ENCODE peak calls at places on chromosomes 5 and 9, in ten cellular contexts. K is astrocyte of the spinal cord, Q is esophagus squamous epithelium, U is pancreas, L is AG10803, I is breast epithelium, H is fibroblast of pulmonary artery, F is neural progenitor cell, S is astrocyte, B is PC-9. C is an unnamed sample.

GRCh38 chr5:137621306-137621705 is 114.6 kb downstream of the KLHL3 start:
- DNase-seq in B (no peak), S (no peak), I (peak; percentile 6), Q (no peak), F (no peak), L (no peak), K (no peak), U (no peak), H (no peak), C (no peak)

GRCh38 chr5:34717426-34718327 is 61.5 kb downstream of the RAI14 start:
- DNase-seq in I (no peak), B (peak; percentile 100), L (peak; percentile 99), H (peak; percentile 95), Q (no peak), S (peak; percentile 100), U (no peak), F (peak; percentile 49), K (peak; percentile 98), C (peak; percentile 53)

GRCh38 chr9:86318187-86318586 is 35.8 kb upstream of the ISCA1 start:
- DNase-seq in L (no peak), U (no peak), B (no peak), I (no peak), S (no peak), K (no peak), H (no peak), Q (no peak), F (no peak), C (no peak)

GRCh38 chr9:130908129-130908877 is 11.7 kb upstream of the QRFP start:
- DNase-seq in K (no peak), F (no peak), B (no peak), L (no peak), S (no peak), I (no peak), U (no peak), Q (no peak), H (no peak), C (peak; percentile 41)

GRCh38 chr5:93221-93980 is 1.4 kb downstream of the PLEKHG4B start:
- DNase-seq in B (no peak), F (no peak), L (no peak), I (no peak), U (no peak), K (no peak), S (no peak), Q (no peak), H (no peak), C (no peak)

GRCh38 chr9:16363916-16364315 is 506.6 kb downstream of the BNC2 start:
- DNase-seq in L (no peak), I (no peak), U (no peak), K (no peak), B (no peak), Q (no peak), H (no peak), S (no peak), F (no peak), C (no peak)

GRCh38 chr5:57094753-57095683 is 78.8 kb upstream of the GPBP1 start:
- DNase-seq in F (peak; percentile 45), K (no peak), B (peak; percentile 58), Q (no peak), L (no peak), I (no peak), U (no peak), H (peak; percentile 4), S (no peak), C (peak; percentile 63)

GRCh38 chr9:1320041-1320440 is 269.9 kb downstream of the DMRT2 start:
- DNase-seq in H (no peak), U (no peak), K (no peak), I (no peak), L (no peak), B (no peak), F (no peak), Q (no peak), S (no peak), C (no peak)

GRCh38 chr9:109861499-109861898 is 81.5 kb downstream of the PALM2AKAP2 start:
- DNase-seq in S (no peak), K (no peak), H (peak; percentile 25), L (peak; percentile 93), U (no peak), Q (no peak), F (no peak), B (no peak), I (no peak), C (no peak)

GRCh38 chr5:66882592-66883227 is 286.5 kb downstream of the MAST4 start:
- DNase-seq in H (peak; percentile 80), S (peak; percentile 80), B (peak; percentile 84), K (peak; percentile 61), Q (no peak), F (no peak), U (no peak), L (no peak), I (no peak), C (peak; percentile 94)

GRCh38 chr5:74865799-74866652 is at the start of gene FAM169A:
- DNase-seq in K (peak; percentile 19), H (peak; percentile 8), S (peak; percentile 29), I (no peak), U (peak; percentile 31), Q (no peak), L (peak; percentile 11), B (peak; percentile 41), F (peak; percentile 84), C (peak; percentile 64)

GRCh38 chr5:172802585-172803176 is 31.4 kb upstream of the ERGIC1 start:
- DNase-seq in I (no peak), L (peak; percentile 52), H (peak; percentile 68), K (peak; percentile 67), S (peak; percentile 72), F (no peak), U (no peak), Q (no peak), B (no peak), C (peak; percentile 29)

GRCh38 chr5:1208743-1209551 is 7.6 kb downstream of the SLC6A19 start:
- DNase-seq in I (no peak), Q (no peak), L (peak; percentile 5), K (no peak), H (peak; percentile 10), B (no peak), F (peak; percentile 72), S (no peak), U (no peak), C (no peak)

GRCh38 chr5:171574374-171574773 is 154.9 kb downstream of the FGF18 start:
- DNase-seq in L (no peak), U (no peak), I (no peak), F (no peak), K (no peak), Q (no peak), H (no peak), B (no peak), S (no peak), C (no peak)

GRCh38 chr5:172104021-172104420 is 84.0 kb downstream of the STK10 start:
- DNase-seq in I (no peak), H (no peak), U (no peak), B (no peak), F (no peak), S (no peak), L (no peak), K (no peak), Q (no peak), C (no peak)

GRCh38 chr9:6681957-6682501 is 36.5 kb upstream of the GLDC start:
- DNase-seq in S (peak; percentile 14), U (no peak), Q (no peak), F (peak; percentile 13), B (no peak), H (no peak), L (peak; percentile 9), I (no peak), K (no peak), C (no peak)

GRCh38 chr9:114048533-114049452 is 29.3 kb downstream of the AMBP start:
- DNase-seq in U (no peak), S (no peak), F (no peak), Q (no peak), H (no peak), B (no peak), K (no peak), L (no peak), I (no peak), C (no peak)

GRCh38 chr5:99141534-99142135 is 212.8 kb upstream of the CHD1 start:
- DNase-seq in B (no peak), S (no peak), L (no peak), F (peak; percentile 3), K (no peak), I (no peak), H (no peak), U (no peak), Q (no peak), C (peak; percentile 80)

GRCh38 chr5:74575741-74576538 is 64.6 kb downstream of the ENC1 start:
- DNase-seq in H (peak; percentile 80), U (no peak), I (no peak), Q (no peak), B (peak; percentile 89), K (peak; percentile 89), S (peak; percentile 93), L (peak; percentile 78), F (no peak), C (peak; percentile 90)

GRCh38 chr9:83218411-83219090 is 155.6 kb upstream of the RASEF start:
- DNase-seq in Q (no peak), L (no peak), F (no peak), B (no peak), H (no peak), K (no peak), U (no peak), S (no peak), I (no peak), C (peak; percentile 41)
- H3K4me3 ChIP-seq in Q (peak overlapping the region; percentile 54), L (peak overlapping the region; percentile 73), F (no peak overlapping the region), B (peak overlapping the region; percentile 61), H (peak overlapping the region; percentile 80), K (peak overlapping the region; percentile 59), U (peak overlapping the region; percentile 31), S (no peak overlapping the region), I (peak overlapping the region; percentile 53), C (no peak overlapping the region)

GRCh38 chr5:115377468-115378217 is 81.2 kb upstream of the CCDC112 start:
- DNase-seq in K (peak; percentile 87), Q (no peak), S (peak; percentile 91), B (peak; percentile 81), U (no peak), I (no peak), F (no peak), H (peak; percentile 84), L (peak; percentile 94), C (peak; percentile 82)
- TF ChIP-seq CTCF in K (peak; percentile 29), Q (no peak), S (peak; percentile 19), B (no peak), U (no peak), I (no peak), F (no peak), H (peak; percentile 56), L (peak; percentile 67), C (peak; percentile 18)

DNA sequence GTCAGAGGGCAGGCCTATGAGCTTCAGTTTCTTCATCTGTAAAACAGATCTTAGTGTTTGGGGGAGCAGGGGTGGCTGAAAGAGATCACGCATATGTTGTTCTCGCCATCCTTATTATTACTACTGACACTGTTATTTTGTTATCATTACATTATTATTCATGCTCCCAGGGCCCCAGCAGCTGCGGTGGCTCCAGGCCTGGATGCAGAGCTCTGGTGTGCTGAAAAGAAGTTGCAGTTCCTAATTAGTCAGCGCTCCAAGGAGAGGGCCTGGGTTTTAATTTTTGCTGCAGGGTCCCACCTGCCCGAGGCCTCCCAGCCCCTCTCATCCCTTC is 19.5 kb downstream of the CXXC5 start:
- DNase-seq in H (no peak), U (no peak), F (no peak), K (no peak), S (peak; percentile 55), L (peak; percentile 53), B (no peak), Q (no peak), I (no peak), C (peak; percentile 20)
- H3K4me3 ChIP-seq in H (peak overlapping the region; percentile 29), U (no peak overlapping the region), F (no peak overlapping the region), K (peak overlapping the region; percentile 2), S (peak overlapping the region; percentile 45), L (peak overlapping the region; percentile 47), B (no peak overlapping the region), Q (peak overlapping the region; percentile 42), I (peak overlapping the region; percentile 52), C (peak overlapping the region; percentile 23)

GRCh38 chr5:124065508-124065907 is 553.5 kb downstream of the CSNK1G3 start:
- DNase-seq in S (no peak), K (no peak), U (no peak), H (no peak), F (no peak), B (no peak), Q (no peak), L (no peak), I (no peak), C (no peak)
- TF ChIP-seq CTCF in S (no peak), K (no peak), U (no peak), H (no peak), F (no peak), B (no peak), Q (no peak), L (no peak), I (no peak), C (no peak)

C was measured in epithelial cell of esophagus.